ENCODE peak calls at places on chromosomes 4 and X, in seven cellular contexts. Y is A549, U is HepG2, A is SK-N-SH, R is GM12878, J is K562, N is H1. E is an unnamed sample.

GRCh38 chr4:95428216-95429085 is 120.3 kb downstream of the UNC5C start:
- DNase-seq in Y (no peak), R (no peak), U (no peak), N (no peak), A (peak; percentile 48), J (no peak), E (no peak)

GRCh38 chr4:119526786-119527550 is 101.6 kb downstream of the PDE5A start:
- DNase-seq in Y (no peak), N (no peak), U (peak; percentile 44), A (no peak), J (no peak), R (no peak), E (no peak)

GRCh38 chr4:115929373-115929772 is 816.0 kb upstream of the NDST4 start:
- DNase-seq in J (no peak), U (no peak), R (no peak), A (no peak), Y (no peak), N (no peak), E (no peak)

GRCh38 chr4:83618991-83619390 is 83.1 kb downstream of the GPAT3 start:
- DNase-seq in R (no peak), N (no peak), J (peak; percentile 72), U (no peak), Y (no peak), A (no peak), E (no peak)

GRCh38 chr4:151427268-151427667 is 18.3 kb downstream of the FHIP1A start:
- DNase-seq in J (no peak), U (no peak), R (no peak), Y (no peak), N (no peak), A (no peak), E (no peak)

GRCh38 chr4:113971706-113972360 is 7.6 kb downstream of the ARSJ start:
- DNase-seq in R (no peak), N (no peak), Y (peak; percentile 15), U (no peak), J (no peak), A (peak; percentile 60), E (no peak)

GRCh38 chr4:15756361-15756861 is 21.7 kb upstream of the CD38 start:
- DNase-seq in A (no peak), J (peak; percentile 12), R (peak; percentile 66), Y (peak; percentile 37), U (peak; percentile 16), N (no peak), E (peak; percentile 26)

GRCh38 chr4:70177117-70177516 is 18.4 kb upstream of the ODAM start:
- DNase-seq in N (no peak), J (no peak), R (no peak), U (no peak), Y (no peak), A (no peak), E (no peak)

GRCh38 chrX:40108084-40108958 is 10.6 kb upstream of the BCOR start:
- DNase-seq in N (no peak), A (no peak), R (no peak), U (peak; percentile 74), J (peak; percentile 66), Y (peak; percentile 88), E (no peak)

GRCh38 chr4:119615068-119615744 is 13.4 kb downstream of the PDE5A start:
- DNase-seq in U (no peak), N (no peak), J (no peak), Y (no peak), R (no peak), A (no peak), E (no peak)

GRCh38 chr4:156931267-156931666 is 40.3 kb downstream of the PDGFC start:
- DNase-seq in A (no peak), N (no peak), R (no peak), Y (peak; percentile 78), J (no peak), U (peak; percentile 70), E (peak; percentile 95)

GRCh38 chr4:89111833-89112563 is 665 bp downstream of the TIGD2 start:
- DNase-seq in U (peak; percentile 97), Y (peak; percentile 69), J (peak; percentile 32), A (peak; percentile 30), N (no peak), R (no peak), E (no peak)

GRCh38 chrX:71941771-71942170 is 31.1 kb downstream of the NHSL2 start:
- DNase-seq in A (no peak), Y (no peak), J (no peak), U (no peak), N (no peak), R (no peak), E (no peak)

GRCh38 chrX:128807367-128807766 is 715.9 kb downstream of the SMARCA1 start:
- DNase-seq in A (no peak), Y (peak; percentile 12), R (no peak), N (no peak), J (peak; percentile 4), U (no peak), E (no peak)

GRCh38 chrX:40418413-40419195 is 162.2 kb upstream of the ATP6AP2 start:
- DNase-seq in A (no peak), N (no peak), R (no peak), Y (no peak), J (no peak), U (no peak), E (no peak)

GRCh38 chr4:140089216-140089615 is 64.8 kb downstream of the MAML3 start:
- DNase-seq in Y (no peak), J (no peak), A (no peak), U (no peak), N (no peak), R (no peak), E (no peak)

GRCh38 chr4:154877110-154877760 is 96.2 kb downstream of the RBM46 start:
- DNase-seq in J (peak; percentile 4), A (no peak), R (no peak), Y (peak; percentile 62), N (no peak), U (peak; percentile 4), E (peak; percentile 8)

GRCh38 chr4:150896513-150896912 is 118.6 kb downstream of the LRBA start:
- DNase-seq in R (no peak), Y (no peak), U (no peak), J (no peak), A (no peak), N (no peak), E (no peak)

GRCh38 chr4:71537551-71538065 is 198.8 kb downstream of the SLC4A4 start:
- DNase-seq in Y (no peak), R (no peak), A (no peak), N (no peak), U (no peak), J (no peak), E (no peak)

GRCh38 chr4:590313-590841 is 14.3 kb upstream of the TMEM271 start:
- DNase-seq in J (no peak), N (no peak), A (no peak), R (no peak), Y (no peak), U (no peak), E (no peak)

GRCh38 chrX:108268434-108269080 is 169.7 kb downstream of the COL4A6 start:
- DNase-seq in J (no peak), N (no peak), U (no peak), R (no peak), A (no peak), Y (no peak), E (no peak)

DNA sequence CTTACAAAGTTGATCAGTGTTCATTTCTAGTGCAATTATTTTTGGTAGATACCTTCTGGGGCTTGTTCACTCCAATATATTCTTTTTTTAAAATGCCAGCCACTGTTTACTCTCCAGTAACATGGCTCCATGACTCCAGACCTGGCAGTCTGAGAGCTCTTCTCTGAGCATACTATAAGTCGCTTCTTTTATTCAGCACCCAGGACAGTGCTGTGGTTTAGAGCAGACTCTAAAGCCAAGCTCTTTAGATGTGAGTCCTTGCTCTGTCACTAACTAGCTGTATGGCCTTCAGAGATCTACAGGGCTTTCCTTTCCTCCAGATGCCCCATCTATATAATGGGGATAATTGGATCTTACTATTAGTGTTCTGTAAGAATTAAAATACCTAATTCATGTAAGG is 200.2 kb upstream of the FAM241A start:
- DNase-seq in Y (no peak), U (no peak), A (no peak), N (no peak), J (no peak), R (no peak), E (no peak)
- TF ChIP-seq MAX in Y (no peak), U (no peak), A (no peak), N (no peak), J (no peak), R (no peak), E (no peak)

GRCh38 chr4:123444298-123444731 is 47.7 kb downstream of the SPRY1 start:
- DNase-seq in Y (no peak), R (peak; percentile 45), U (peak; percentile 93), N (peak; percentile 43), J (peak; percentile 72), A (no peak), E (no peak)

GRCh38 chr4:123443401-123444297 is 47.1 kb downstream of the SPRY1 start:
- DNase-seq in Y (no peak), R (peak; percentile 54), J (no peak), N (no peak), A (peak; percentile 20), U (no peak), E (no peak)

GRCh38 chr4:123449780-123450179 is 53.2 kb downstream of the SPRY1 start:
- DNase-seq in U (peak; percentile 46), J (no peak), Y (no peak), N (no peak), R (peak; percentile 51), A (no peak), E (no peak)

GRCh38 chr4:123449362-123449761 is 52.8 kb downstream of the SPRY1 start:
- DNase-seq in J (no peak), U (no peak), R (no peak), Y (no peak), A (no peak), N (no peak), E (no peak)

GRCh38 chr4:123446791-123447474 is 50.3 kb downstream of the SPRY1 start:
- DNase-seq in R (no peak), A (no peak), N (no peak), J (no peak), Y (no peak), U (peak; percentile 71), E (no peak)
- TF ChIP-seq RAD21 in R (no peak), A (no peak), N (no peak), J (no peak), Y (no peak), U (no peak), E (no peak)

DNA sequence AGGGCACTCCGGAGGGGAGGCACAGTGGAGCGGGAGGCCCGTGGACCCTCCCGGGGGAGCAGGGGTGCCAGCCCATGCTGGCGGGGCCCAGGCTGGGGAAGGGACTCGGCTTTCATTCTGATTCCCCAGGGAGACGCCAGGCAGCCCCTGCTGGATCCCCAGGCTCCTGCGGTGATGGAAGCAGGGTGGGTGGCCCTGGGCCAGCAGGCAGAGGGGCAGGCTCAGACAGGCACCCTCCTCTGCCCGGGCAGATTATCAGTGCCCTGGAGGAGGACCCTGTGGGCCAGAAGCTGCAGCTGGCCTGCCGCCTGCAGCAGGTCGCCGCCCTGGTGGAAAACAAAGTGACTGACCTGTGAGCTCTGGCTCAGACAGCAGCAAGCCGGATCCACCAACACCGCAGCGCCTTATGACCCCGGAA is 2.1 kb upstream of the SRPK3 start:
- DNase-seq in N (no peak), J (peak; percentile 53), U (no peak), R (no peak), A (no peak), Y (peak; percentile 25), E (no peak)
- TF ChIP-seq MAX in N (no peak), J (no peak), U (no peak), R (no peak), A (no peak), Y (no peak), E (no peak)

DNA sequence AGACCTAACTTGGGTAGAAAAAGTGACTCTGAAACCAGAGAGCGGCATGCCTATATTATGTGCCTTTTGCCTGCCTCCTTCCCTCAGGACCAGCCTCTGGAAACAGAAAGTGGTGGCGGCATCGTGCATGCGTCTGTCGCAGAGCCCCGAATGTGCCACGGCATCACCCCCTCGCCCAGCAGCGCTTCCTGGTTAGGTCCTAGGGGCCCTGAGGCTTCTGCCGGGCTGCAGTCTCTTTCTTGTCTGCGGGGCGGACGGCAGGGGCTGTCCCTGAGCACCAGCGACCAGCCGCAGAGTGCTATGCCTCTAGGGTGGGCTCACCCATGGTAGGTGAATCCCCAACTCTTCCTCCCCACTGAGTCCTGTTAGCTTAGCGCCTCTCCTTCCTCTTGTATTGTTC is 68.7 kb downstream of the VSIG4 start:
- DNase-seq in A (no peak), R (no peak), J (no peak), N (no peak), Y (no peak), U (no peak), E (no peak)
- TF ChIP-seq RAD21 in A (no peak), R (no peak), J (no peak), N (no peak), Y (no peak), U (no peak), E (no peak)

E was measured in HCT116.